ENCODE peak calls at places on chromosomes 4 and X, in six cellular contexts. One of them, this sample, is unnamed.

GRCh38 chrX:1411331-1411730 is 19.4 kb upstream of the SLC25A6 start:
- DNase-seq in left ventricle myocardium inferior: no peak
- DNase-seq in upper lobe of right lung: peak
- DNase-seq in heart right ventricle: no peak
- DNase-seq in kidney: peak
- DNase-seq in A549: no peak
- DNase-seq in this sample: no peak

GRCh38 chr4:158170691-158171455 is 2.0 kb downstream of the GASK1B start:
- DNase-seq in kidney: peak
- DNase-seq in upper lobe of right lung: peak
- DNase-seq in heart right ventricle: peak
- DNase-seq in left ventricle myocardium inferior: peak
- DNase-seq in A549: no peak
- DNase-seq in this sample: peak

GRCh38 chr4:37864786-37865185 is 26.1 kb upstream of the TBC1D1 start:
- DNase-seq in A549: no peak
- DNase-seq in kidney: no peak
- DNase-seq in upper lobe of right lung: no peak
- DNase-seq in heart right ventricle: no peak
- DNase-seq in left ventricle myocardium inferior: no peak
- DNase-seq in this sample: no peak

GRCh38 chr4:104447346-104447745 is 47.3 kb downstream of the CXXC4 start:
- DNase-seq in left ventricle myocardium inferior: no peak
- DNase-seq in upper lobe of right lung: no peak
- DNase-seq in A549: no peak
- DNase-seq in heart right ventricle: no peak
- DNase-seq in kidney: no peak
- DNase-seq in this sample: peak

GRCh38 chr4:76569695-76570094 is 134.7 kb downstream of the SHROOM3 start:
- DNase-seq in heart right ventricle: no peak
- DNase-seq in upper lobe of right lung: no peak
- DNase-seq in A549: no peak
- DNase-seq in left ventricle myocardium inferior: no peak
- DNase-seq in kidney: no peak
- DNase-seq in this sample: no peak

GRCh38 chrX:13693341-13693871 is 4.5 kb downstream of the RAB9A start:
- DNase-seq in left ventricle myocardium inferior: no peak
- DNase-seq in kidney: no peak
- DNase-seq in upper lobe of right lung: no peak
- DNase-seq in heart right ventricle: no peak
- DNase-seq in A549: no peak
- DNase-seq in this sample: no peak

GRCh38 chr4:7158991-7159390 is 33.3 kb upstream of the SORCS2 start:
- DNase-seq in heart right ventricle: no peak
- DNase-seq in kidney: no peak
- DNase-seq in A549: no peak
- DNase-seq in upper lobe of right lung: peak
- DNase-seq in left ventricle myocardium inferior: no peak
- DNase-seq in this sample: peak

GRCh38 chrX:108171671-108172070 is 80.1 kb downstream of the ATG4A start:
- DNase-seq in upper lobe of right lung: no peak
- DNase-seq in A549: no peak
- DNase-seq in left ventricle myocardium inferior: no peak
- DNase-seq in kidney: no peak
- DNase-seq in heart right ventricle: no peak
- DNase-seq in this sample: no peak

GRCh38 chr4:125317526-125317880 is 2.7 kb downstream of the FAT4 start:
- DNase-seq in left ventricle myocardium inferior: peak
- DNase-seq in A549: peak
- DNase-seq in heart right ventricle: peak
- DNase-seq in upper lobe of right lung: no peak
- DNase-seq in kidney: peak
- DNase-seq in this sample: peak

GRCh38 chr4:95304898-95305297 is 243.9 kb downstream of the UNC5C start:
- DNase-seq in upper lobe of right lung: no peak
- DNase-seq in heart right ventricle: no peak
- DNase-seq in left ventricle myocardium inferior: no peak
- DNase-seq in A549: peak
- DNase-seq in kidney: no peak
- DNase-seq in this sample: no peak

GRCh38 chr4:184252136-184253071 is 34.7 kb upstream of the ENPP6 start:
- DNase-seq in left ventricle myocardium inferior: no peak
- DNase-seq in upper lobe of right lung: no peak
- DNase-seq in kidney: no peak
- DNase-seq in heart right ventricle: no peak
- DNase-seq in A549: no peak
- DNase-seq in this sample: no peak

GRCh38 chrX:139844163-139844562 is 88.7 kb downstream of the ATP11C start:
- DNase-seq in kidney: no peak
- DNase-seq in left ventricle myocardium inferior: no peak
- DNase-seq in upper lobe of right lung: no peak
- DNase-seq in heart right ventricle: no peak
- DNase-seq in A549: no peak
- DNase-seq in this sample: no peak

GRCh38 chr4:109075617-109076016 is 226.8 kb downstream of the COL25A1 start:
- DNase-seq in kidney: no peak
- DNase-seq in left ventricle myocardium inferior: no peak
- DNase-seq in upper lobe of right lung: no peak
- DNase-seq in A549: no peak
- DNase-seq in heart right ventricle: no peak
- DNase-seq in this sample: no peak

GRCh38 chr4:109078724-109079123 is 223.7 kb downstream of the COL25A1 start:
- DNase-seq in upper lobe of right lung: no peak
- DNase-seq in left ventricle myocardium inferior: no peak
- DNase-seq in A549: no peak
- DNase-seq in kidney: no peak
- DNase-seq in heart right ventricle: no peak
- DNase-seq in this sample: no peak

GRCh38 chr4:109079177-109079576 is 223.3 kb downstream of the COL25A1 start:
- DNase-seq in left ventricle myocardium inferior: no peak
- DNase-seq in kidney: no peak
- DNase-seq in A549: no peak
- DNase-seq in heart right ventricle: no peak
- DNase-seq in upper lobe of right lung: no peak
- DNase-seq in this sample: no peak

GRCh38 chr4:109077486-109077885 is 225.0 kb downstream of the COL25A1 start:
- DNase-seq in kidney: no peak
- DNase-seq in heart right ventricle: no peak
- DNase-seq in upper lobe of right lung: no peak
- DNase-seq in A549: no peak
- DNase-seq in left ventricle myocardium inferior: no peak
- DNase-seq in this sample: no peak

DNA sequence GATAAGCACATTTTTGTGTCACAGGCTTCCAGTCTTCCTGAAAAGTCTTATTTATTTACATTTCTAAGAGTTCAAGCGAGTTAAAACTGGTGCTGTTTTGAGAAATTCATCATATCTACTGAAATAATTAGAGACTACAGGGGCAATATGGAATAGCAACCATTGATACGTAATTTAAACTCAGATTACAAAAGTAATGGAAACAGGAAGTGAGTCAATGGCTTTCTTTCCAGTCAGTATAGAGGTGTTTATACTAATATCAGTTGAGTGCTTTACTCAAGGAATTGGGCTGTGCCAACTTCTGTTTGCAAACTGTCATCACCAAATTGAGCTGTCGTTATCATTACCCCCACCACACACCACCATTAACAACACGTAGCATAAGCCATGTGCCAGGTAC is 222.7 kb downstream of the COL25A1 start:
- DNase-seq in heart right ventricle: no peak
- DNase-seq in A549: no peak
- DNase-seq in upper lobe of right lung: no peak
- DNase-seq in left ventricle myocardium inferior: no peak
- DNase-seq in kidney: no peak
- DNase-seq in this sample: no peak
- TF ChIP-seq CTCF in heart right ventricle: no peak
- TF ChIP-seq CTCF in A549: no peak
- TF ChIP-seq CTCF in upper lobe of right lung: no peak
- TF ChIP-seq CTCF in left ventricle myocardium inferior: no peak
- TF ChIP-seq CTCF in kidney: no peak
- TF ChIP-seq CTCF in this sample: no peak

GRCh38 chr4:153204247-153205027 is at the start of gene TRIM2:
- DNase-seq in A549: no peak
- DNase-seq in heart right ventricle: peak
- DNase-seq in left ventricle myocardium inferior: peak
- DNase-seq in upper lobe of right lung: peak
- DNase-seq in kidney: peak
- DNase-seq in this sample: peak
- H3K27ac ChIP-seq in A549: no peak
- H3K27ac ChIP-seq in heart right ventricle: no peak
- H3K27ac ChIP-seq in left ventricle myocardium inferior: peak
- H3K27ac ChIP-seq in upper lobe of right lung: peak
- H3K27ac ChIP-seq in kidney: peak
- H3K27ac ChIP-seq in this sample: peak

DNA sequence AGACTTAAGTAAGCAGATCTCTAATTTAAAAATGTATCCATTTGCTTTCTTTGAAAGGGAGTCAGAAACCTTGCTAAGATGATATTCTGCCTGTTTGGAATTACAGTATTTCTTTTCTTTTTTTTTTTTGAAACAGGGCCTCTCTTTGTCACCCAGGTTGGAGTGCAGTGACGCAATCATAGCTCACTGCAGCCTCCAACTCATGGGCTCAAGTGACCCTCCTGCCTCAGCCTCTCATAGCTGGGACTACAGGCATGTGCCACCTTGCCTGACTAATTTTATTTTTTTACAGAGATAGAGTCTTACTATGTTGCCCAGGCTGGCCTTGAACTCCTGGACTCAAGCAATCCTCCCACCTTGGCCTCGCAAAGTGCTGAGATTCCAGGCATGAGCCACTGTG is 40.0 kb downstream of the ANAPC4 start:
- DNase-seq in left ventricle myocardium inferior: no peak
- DNase-seq in kidney: no peak
- DNase-seq in A549: no peak
- DNase-seq in heart right ventricle: no peak
- DNase-seq in upper lobe of right lung: no peak
- DNase-seq in this sample: no peak
- H3K4me3 ChIP-seq in left ventricle myocardium inferior: no peak
- H3K4me3 ChIP-seq in kidney: no peak
- H3K4me3 ChIP-seq in A549: no peak
- H3K4me3 ChIP-seq in heart right ventricle: no peak
- H3K4me3 ChIP-seq in upper lobe of right lung: no peak
- H3K4me3 ChIP-seq in this sample: no peak

GRCh38 chrX:10656214-10656613 is 35.8 kb upstream of the MID1 start:
- DNase-seq in upper lobe of right lung: no peak
- DNase-seq in kidney: no peak
- DNase-seq in A549: no peak
- DNase-seq in heart right ventricle: no peak
- DNase-seq in left ventricle myocardium inferior: no peak
- DNase-seq in this sample: no peak
- TF ChIP-seq CTCF in upper lobe of right lung: no peak
- TF ChIP-seq CTCF in kidney: no peak
- TF ChIP-seq CTCF in A549: no peak
- TF ChIP-seq CTCF in heart right ventricle: no peak
- TF ChIP-seq CTCF in left ventricle myocardium inferior: no peak
- TF ChIP-seq CTCF in this sample: no peak

GRCh38 chr4:89160806-89161205 is 49.5 kb downstream of the TIGD2 start:
- DNase-seq in A549: no peak
- DNase-seq in heart right ventricle: no peak
- DNase-seq in upper lobe of right lung: no peak
- DNase-seq in kidney: no peak
- DNase-seq in left ventricle myocardium inferior: no peak
- DNase-seq in this sample: no peak
- H3K27ac ChIP-seq in A549: no peak
- H3K27ac ChIP-seq in heart right ventricle: no peak
- H3K27ac ChIP-seq in upper lobe of right lung: no peak
- H3K27ac ChIP-seq in kidney: no peak
- H3K27ac ChIP-seq in left ventricle myocardium inferior: no peak
- H3K27ac ChIP-seq in this sample: no peak

DNA sequence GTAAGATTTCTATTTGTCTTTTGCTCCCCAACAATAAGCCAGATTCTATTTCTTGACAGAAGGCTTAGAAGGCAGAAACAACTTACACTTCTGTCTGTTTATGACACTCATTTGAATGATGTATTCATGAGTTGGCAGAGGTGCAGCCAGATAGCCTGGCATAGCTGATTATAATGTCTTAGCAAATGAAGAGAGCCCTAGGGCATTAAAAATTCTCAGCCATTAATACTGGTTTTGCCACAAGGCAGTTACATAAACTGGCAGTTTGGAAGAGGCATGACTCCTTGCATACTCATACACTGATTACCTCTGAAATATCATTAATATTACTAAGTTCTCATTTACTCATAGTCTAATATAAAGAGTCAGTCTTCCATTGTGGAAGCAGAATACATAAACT is 728.5 kb upstream of the NDST4 start:
- DNase-seq in heart right ventricle: no peak
- DNase-seq in A549: no peak
- DNase-seq in kidney: no peak
- DNase-seq in upper lobe of right lung: no peak
- DNase-seq in left ventricle myocardium inferior: no peak
- DNase-seq in this sample: no peak
- H3K4me3 ChIP-seq in heart right ventricle: no peak
- H3K4me3 ChIP-seq in A549: no peak
- H3K4me3 ChIP-seq in kidney: no peak
- H3K4me3 ChIP-seq in upper lobe of right lung: no peak
- H3K4me3 ChIP-seq in left ventricle myocardium inferior: no peak
- H3K4me3 ChIP-seq in this sample: no peak

DNA sequence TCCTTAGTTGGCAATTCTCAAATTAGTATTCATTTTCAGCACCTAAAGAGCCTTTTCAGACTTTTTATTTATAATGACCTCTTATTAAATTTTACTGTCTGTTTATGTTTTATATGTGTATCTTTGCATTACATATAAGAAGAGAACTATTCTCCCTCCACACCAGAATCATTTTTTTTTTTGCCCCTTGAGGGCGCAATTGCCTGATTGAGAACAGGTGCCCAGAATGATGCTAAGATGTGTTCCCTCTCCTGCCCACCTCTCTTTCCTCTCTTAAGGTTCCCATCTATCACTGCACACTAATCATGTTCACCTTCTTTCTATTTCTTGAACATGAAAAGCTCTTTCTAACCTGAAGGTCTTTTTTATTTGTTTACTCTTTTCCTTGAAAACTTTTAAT is 44.2 kb upstream of the ADAM29 start:
- DNase-seq in heart right ventricle: no peak
- DNase-seq in A549: peak
- DNase-seq in upper lobe of right lung: no peak
- DNase-seq in kidney: no peak
- DNase-seq in left ventricle myocardium inferior: no peak
- DNase-seq in this sample: no peak
- TF ChIP-seq CTCF in heart right ventricle: no peak
- TF ChIP-seq CTCF in A549: peak
- TF ChIP-seq CTCF in upper lobe of right lung: no peak
- TF ChIP-seq CTCF in kidney: no peak
- TF ChIP-seq CTCF in left ventricle myocardium inferior: no peak
- TF ChIP-seq CTCF in this sample: no peak

GRCh38 chr4:72216539-72217277 is 184.9 kb downstream of the NPFFR2 start:
- DNase-seq in left ventricle myocardium inferior: no peak
- DNase-seq in upper lobe of right lung: no peak
- DNase-seq in A549: no peak
- DNase-seq in heart right ventricle: no peak
- DNase-seq in kidney: peak
- DNase-seq in this sample: no peak
- H3K27ac ChIP-seq in left ventricle myocardium inferior: no peak
- H3K27ac ChIP-seq in upper lobe of right lung: no peak
- H3K27ac ChIP-seq in A549: no peak
- H3K27ac ChIP-seq in heart right ventricle: no peak
- H3K27ac ChIP-seq in kidney: no peak
- H3K27ac ChIP-seq in this sample: no peak

DNA sequence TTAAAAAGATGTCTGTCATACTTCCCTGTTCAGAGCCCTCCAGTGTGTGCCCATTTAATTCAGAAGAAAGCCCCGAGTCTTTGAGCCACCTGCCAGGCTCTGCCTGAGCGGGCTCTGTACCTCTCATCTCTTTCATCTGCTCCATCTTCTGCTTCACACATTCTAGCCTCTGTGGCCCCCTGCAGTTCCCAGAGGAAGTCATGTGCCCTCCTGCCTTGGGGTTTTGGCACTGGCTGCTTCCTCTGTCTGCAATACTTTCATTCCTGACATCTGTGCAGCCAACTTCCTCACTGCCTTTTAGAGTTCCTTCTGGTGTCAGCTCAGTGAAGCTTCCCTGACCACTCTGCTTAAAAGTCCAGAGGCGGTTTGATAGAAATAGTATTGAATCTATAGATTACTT is 6.2 kb upstream of the STK32B start:
- DNase-seq in upper lobe of right lung: no peak
- DNase-seq in A549: no peak
- DNase-seq in heart right ventricle: no peak
- DNase-seq in kidney: no peak
- DNase-seq in left ventricle myocardium inferior: no peak
- DNase-seq in this sample: no peak
- H3K4me3 ChIP-seq in upper lobe of right lung: no peak
- H3K4me3 ChIP-seq in A549: no peak
- H3K4me3 ChIP-seq in heart right ventricle: no peak
- H3K4me3 ChIP-seq in kidney: no peak
- H3K4me3 ChIP-seq in left ventricle myocardium inferior: no peak
- H3K4me3 ChIP-seq in this sample: no peak